ENCODE peak calls at places on chromosomes 1 and 21, in five cellular contexts. One of them, this sample, is unnamed.

GRCh38 chr21:44463716-44464115 is 8.4 kb downstream of the LRRC3 start:
- DNase-seq in SK-N-SH: peak; percentile 20
- DNase-seq in PC-3: no peak
- DNase-seq in transverse colon: no peak
- DNase-seq in coronary artery: no peak
- DNase-seq in this sample: no peak

GRCh38 chr1:167084739-167085138 is 5.4 kb downstream of the GPA33 start:
- DNase-seq in transverse colon: no peak
- DNase-seq in coronary artery: no peak
- DNase-seq in PC-3: no peak
- DNase-seq in SK-N-SH: no peak
- DNase-seq in this sample: no peak

GRCh38 chr1:186740324-186740723 is 60.1 kb upstream of the PTGS2 start:
- DNase-seq in SK-N-SH: no peak
- DNase-seq in PC-3: no peak
- DNase-seq in coronary artery: no peak
- DNase-seq in transverse colon: no peak
- DNase-seq in this sample: no peak

GRCh38 chr1:100785399-100786082 is 66.0 kb downstream of the VCAM1 start:
- DNase-seq in transverse colon: no peak
- DNase-seq in PC-3: peak; percentile 28
- DNase-seq in coronary artery: no peak
- DNase-seq in SK-N-SH: no peak
- DNase-seq in this sample: no peak

GRCh38 chr1:226891846-226892533 is 21.6 kb downstream of the PSEN2 start:
- DNase-seq in coronary artery: no peak
- DNase-seq in SK-N-SH: no peak
- DNase-seq in transverse colon: no peak
- DNase-seq in PC-3: no peak
- DNase-seq in this sample: no peak

GRCh38 chr1:1085911-1086841 is 12.1 kb upstream of the RNF223 start:
- DNase-seq in transverse colon: peak; percentile 4
- DNase-seq in SK-N-SH: peak; percentile 19
- DNase-seq in PC-3: no peak
- DNase-seq in coronary artery: peak; percentile 68
- DNase-seq in this sample: peak; percentile 83

GRCh38 chr1:22290611-22291010 is 147.7 kb upstream of the WNT4 start:
- DNase-seq in SK-N-SH: no peak
- DNase-seq in PC-3: no peak
- DNase-seq in coronary artery: peak; percentile 11
- DNase-seq in transverse colon: no peak
- DNase-seq in this sample: peak; percentile 62

GRCh38 chr1:159935305-159935704 is 10.0 kb upstream of the TAGLN2 start:
- DNase-seq in coronary artery: no peak
- DNase-seq in SK-N-SH: no peak
- DNase-seq in transverse colon: no peak
- DNase-seq in PC-3: no peak
- DNase-seq in this sample: no peak

GRCh38 chr1:44531785-44532566 is 126.9 kb downstream of the RNF220 start:
- DNase-seq in SK-N-SH: no peak
- DNase-seq in PC-3: peak; percentile 93
- DNase-seq in transverse colon: no peak
- DNase-seq in coronary artery: no peak
- DNase-seq in this sample: no peak

GRCh38 chr1:159008744-159009188 is 941 bp upstream of the IFI16 start:
- DNase-seq in transverse colon: peak; percentile 49
- DNase-seq in coronary artery: no peak
- DNase-seq in PC-3: no peak
- DNase-seq in SK-N-SH: no peak
- DNase-seq in this sample: no peak

GRCh38 chr1:82386365-82387069 is 585.8 kb downstream of the ADGRL2 start:
- DNase-seq in SK-N-SH: no peak
- DNase-seq in PC-3: no peak
- DNase-seq in coronary artery: no peak
- DNase-seq in transverse colon: no peak
- DNase-seq in this sample: no peak

GRCh38 chr1:216057080-216057479 is 366.2 kb downstream of the USH2A start:
- DNase-seq in PC-3: no peak
- DNase-seq in coronary artery: no peak
- DNase-seq in transverse colon: no peak
- DNase-seq in SK-N-SH: no peak
- DNase-seq in this sample: no peak

GRCh38 chr1:155124503-155125463 is 2.9 kb upstream of the EFNA1 start:
- DNase-seq in PC-3: peak; percentile 34
- DNase-seq in transverse colon: peak; percentile 56
- DNase-seq in SK-N-SH: no peak
- DNase-seq in coronary artery: no peak
- DNase-seq in this sample: no peak

GRCh38 chr1:25527946-25528595 is 15.3 kb upstream of the LDLRAP1 start:
- DNase-seq in SK-N-SH: no peak
- DNase-seq in transverse colon: no peak
- DNase-seq in coronary artery: no peak
- DNase-seq in PC-3: no peak
- DNase-seq in this sample: no peak

GRCh38 chr1:87044840-87045239 is 130.4 kb downstream of the HS2ST1 start:
- DNase-seq in transverse colon: no peak
- DNase-seq in SK-N-SH: no peak
- DNase-seq in coronary artery: no peak
- DNase-seq in PC-3: no peak
- DNase-seq in this sample: no peak

GRCh38 chr1:172203135-172203823 is 217.2 kb upstream of the C1orf105 start:
- DNase-seq in transverse colon: no peak
- DNase-seq in coronary artery: no peak
- DNase-seq in PC-3: no peak
- DNase-seq in SK-N-SH: no peak
- DNase-seq in this sample: no peak

GRCh38 chr1:228073870-228074545 is 8.5 kb upstream of the ARF1 start:
- DNase-seq in coronary artery: no peak
- DNase-seq in transverse colon: no peak
- DNase-seq in PC-3: no peak
- DNase-seq in SK-N-SH: peak; percentile 62
- DNase-seq in this sample: no peak

GRCh38 chr1:197774691-197775281 is 494 bp downstream of the DENND1B start:
- DNase-seq in transverse colon: peak; percentile 64
- DNase-seq in coronary artery: no peak
- DNase-seq in SK-N-SH: peak; percentile 75
- DNase-seq in PC-3: peak; percentile 30
- DNase-seq in this sample: no peak

GRCh38 chr1:203826175-203826574 is 30.8 kb downstream of the ZBED6 start:
- DNase-seq in transverse colon: no peak
- DNase-seq in SK-N-SH: no peak
- DNase-seq in coronary artery: no peak
- DNase-seq in PC-3: no peak
- DNase-seq in this sample: no peak

GRCh38 chr1:116182019-116182714 is 71.0 kb downstream of the MAB21L3 start:
- DNase-seq in PC-3: no peak
- DNase-seq in coronary artery: no peak
- DNase-seq in SK-N-SH: no peak
- DNase-seq in transverse colon: no peak
- DNase-seq in this sample: no peak

GRCh38 chr1:240027059-240027462 is 64.6 kb upstream of the FMN2 start:
- DNase-seq in PC-3: peak; percentile 84
- DNase-seq in transverse colon: peak; percentile 49
- DNase-seq in coronary artery: no peak
- DNase-seq in SK-N-SH: peak; percentile 65
- DNase-seq in this sample: no peak

GRCh38 chr1:98027044-98027443 is 106.2 kb upstream of the DPYD start:
- DNase-seq in transverse colon: no peak
- DNase-seq in PC-3: peak; percentile 23
- DNase-seq in SK-N-SH: no peak
- DNase-seq in coronary artery: no peak
- DNase-seq in this sample: no peak

GRCh38 chr1:74679811-74680210 is 6.2 kb upstream of the ERICH3 start:
- DNase-seq in SK-N-SH: no peak
- DNase-seq in transverse colon: no peak
- DNase-seq in coronary artery: no peak
- DNase-seq in PC-3: peak; percentile 42
- DNase-seq in this sample: no peak

GRCh38 chr1:115929846-115930245 is 46.5 kb upstream of the SLC22A15 start:
- DNase-seq in transverse colon: no peak
- DNase-seq in PC-3: peak; percentile 58
- DNase-seq in coronary artery: no peak
- DNase-seq in SK-N-SH: peak; percentile 65
- DNase-seq in this sample: no peak

GRCh38 chr21:29298348-29299045 is at the start of gene BACH1:
- DNase-seq in PC-3: peak; percentile 92
- DNase-seq in SK-N-SH: peak; percentile 97
- DNase-seq in coronary artery: peak; percentile 91
- DNase-seq in transverse colon: peak; percentile 92
- DNase-seq in this sample: peak; percentile 97
- TF ChIP-seq CTCF in PC-3: peak; percentile 13
- TF ChIP-seq CTCF in SK-N-SH: peak; percentile 35
- TF ChIP-seq CTCF in coronary artery: peak; percentile 25
- TF ChIP-seq CTCF in transverse colon: peak; percentile 23
- TF ChIP-seq CTCF in this sample: peak; percentile 68

DNA sequence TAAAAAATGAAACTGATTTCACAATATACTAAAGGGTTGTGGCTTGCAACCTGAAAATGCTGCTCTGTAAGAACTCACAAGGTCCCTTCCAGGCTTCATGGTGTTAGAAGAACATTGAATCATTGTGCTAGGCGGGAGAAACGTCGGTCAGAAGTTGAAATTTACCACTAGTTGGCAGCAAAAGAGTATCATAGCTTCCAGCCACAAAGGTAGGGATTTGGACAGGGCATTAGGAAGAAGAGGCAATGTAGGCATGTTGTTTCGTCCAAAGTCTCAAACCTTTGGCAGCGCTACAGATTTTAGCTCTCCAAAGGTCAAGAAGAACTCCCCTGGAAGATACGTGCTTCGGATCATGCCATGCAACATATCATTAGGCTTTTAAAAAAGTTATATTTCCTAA is 62.5 kb upstream of the ZP4 start:
- DNase-seq in transverse colon: no peak
- DNase-seq in SK-N-SH: no peak
- DNase-seq in PC-3: peak; percentile 49
- DNase-seq in coronary artery: no peak
- DNase-seq in this sample: no peak
- TF ChIP-seq CTCF in transverse colon: no peak
- TF ChIP-seq CTCF in SK-N-SH: peak; percentile 16
- TF ChIP-seq CTCF in PC-3: peak; percentile 57
- TF ChIP-seq CTCF in coronary artery: no peak
- TF ChIP-seq CTCF in this sample: no peak

GRCh38 chr1:12005488-12006166 is 13.7 kb upstream of the MIIP start:
- DNase-seq in SK-N-SH: no peak
- DNase-seq in PC-3: no peak
- DNase-seq in transverse colon: no peak
- DNase-seq in coronary artery: no peak
- DNase-seq in this sample: no peak
- TF ChIP-seq CTCF in SK-N-SH: no peak
- TF ChIP-seq CTCF in PC-3: no peak
- TF ChIP-seq CTCF in transverse colon: no peak
- TF ChIP-seq CTCF in coronary artery: no peak
- TF ChIP-seq CTCF in this sample: no peak

DNA sequence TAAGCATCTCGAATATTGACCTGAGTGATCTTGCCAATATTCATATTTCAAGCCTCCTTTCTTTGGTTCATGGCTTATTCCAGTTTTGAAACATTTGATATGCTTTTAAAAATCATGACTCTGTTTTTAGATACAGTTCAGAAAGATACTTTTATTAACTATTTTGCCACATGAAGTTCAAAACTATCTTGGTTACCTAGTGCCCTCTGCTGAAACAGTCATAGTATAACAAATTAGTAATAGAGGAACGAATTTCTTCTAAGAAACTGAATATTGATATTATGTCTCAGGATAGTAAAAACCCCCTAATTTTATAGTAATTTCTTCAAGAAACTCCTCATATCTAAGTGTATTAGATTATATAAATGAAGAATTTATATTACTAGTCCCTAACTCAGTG is 52.6 kb upstream of the RC3H1 start:
- DNase-seq in coronary artery: no peak
- DNase-seq in transverse colon: no peak
- DNase-seq in SK-N-SH: peak; percentile 30
- DNase-seq in PC-3: peak; percentile 42
- DNase-seq in this sample: no peak
- TF ChIP-seq CTCF in coronary artery: no peak
- TF ChIP-seq CTCF in transverse colon: no peak
- TF ChIP-seq CTCF in SK-N-SH: peak; percentile 77
- TF ChIP-seq CTCF in PC-3: peak; percentile 62
- TF ChIP-seq CTCF in this sample: peak; percentile 57

This sample was measured in osteocyte.